ENCODE peak calls at places on chromosomes 7 and 10, in five cellular contexts. W, G, O, F and P are unnamed samples.

GRCh38 chr7:150317748-150318444 is 5.3 kb upstream of the LRRC61 start:
- DNase-seq in W (no peak), G (no peak), O (no peak), F (no peak), P (no peak)

GRCh38 chr10:101152316-101152715 is 21.2 kb downstream of the TLX1 start:
- DNase-seq in W (no peak), G (no peak), O (no peak), F (no peak), P (no peak)

GRCh38 chr10:111098679-111099437 is 22.0 kb downstream of the ADRA2A start:
- DNase-seq in W (peak), G (no peak), O (no peak), F (no peak), P (no peak)

GRCh38 chr7:5377816-5378215 is 45.8 kb downstream of the TNRC18 start:
- DNase-seq in W (no peak), G (no peak), O (no peak), F (no peak), P (no peak)

GRCh38 chr7:151395036-151395367 is 14.8 kb downstream of the WDR86 start:
- DNase-seq in W (no peak), G (no peak), O (no peak), F (no peak), P (no peak)

GRCh38 chr10:102715880-102716279 is 1.4 kb downstream of the SFXN2 start:
- DNase-seq in W (no peak), G (no peak), O (no peak), F (no peak), P (no peak)

GRCh38 chr10:17787087-17787942 is 21.8 kb upstream of the MRC1 start:
- DNase-seq in W (no peak), G (no peak), O (peak), F (no peak), P (no peak)

GRCh38 chr10:10359263-10359662 is 658.4 kb upstream of the CELF2 start:
- DNase-seq in W (no peak), G (no peak), O (no peak), F (no peak), P (no peak)

GRCh38 chr10:27743736-27744477 is 1.7 kb downstream of the MKX start:
- DNase-seq in W (peak), G (no peak), O (peak), F (peak), P (peak)

GRCh38 chr7:22884911-22885823 is 62.5 kb upstream of the TOMM7 start:
- DNase-seq in W (no peak), G (no peak), O (no peak), F (no peak), P (no peak)

GRCh38 chr10:112980908-112981307 is 30.9 kb downstream of the TCF7L2 start:
- DNase-seq in W (no peak), G (no peak), O (no peak), F (no peak), P (no peak)

GRCh38 chr10:114256822-114257221 is 17.8 kb downstream of the VWA2 start:
- DNase-seq in W (no peak), G (no peak), O (no peak), F (no peak), P (no peak)

GRCh38 chr7:37201003-37201875 is 247.4 kb downstream of the ELMO1 start:
- DNase-seq in W (peak), G (peak), O (peak), F (peak), P (peak)

GRCh38 chr10:33335800-33336605 is 1.5 kb upstream of the NRP1 start:
- DNase-seq in W (peak), G (peak), O (peak), F (no peak), P (peak)

GRCh38 chr10:131238669-131239280 is 72.7 kb downstream of the TCERG1L start:
- DNase-seq in W (no peak), G (no peak), O (no peak), F (no peak), P (no peak)

GRCh38 chr7:8700076-8700624 is 266.7 kb downstream of the NXPH1 start:
- DNase-seq in W (no peak), G (no peak), O (no peak), F (no peak), P (no peak)

GRCh38 chr7:155021699-155022145 is 18.8 kb upstream of the PAXIP1 start:
- DNase-seq in W (no peak), G (no peak), O (no peak), F (no peak), P (no peak)

GRCh38 chr10:14302035-14302434 is 28.7 kb downstream of the FRMD4A start:
- DNase-seq in W (no peak), G (no peak), O (peak), F (no peak), P (no peak)

GRCh38 chr7:121138262-121138933 is 149.9 kb downstream of the CPED1 start:
- DNase-seq in W (no peak), G (no peak), O (no peak), F (no peak), P (no peak)

GRCh38 chr10:125217986-125218675 is 57.8 kb upstream of the CTBP2 start:
- DNase-seq in W (no peak), G (no peak), O (peak), F (no peak), P (no peak)

GRCh38 chr7:110889363-110889762 is 201.6 kb upstream of the LRRN3 start:
- DNase-seq in W (no peak), G (no peak), O (no peak), F (no peak), P (no peak)

DNA sequence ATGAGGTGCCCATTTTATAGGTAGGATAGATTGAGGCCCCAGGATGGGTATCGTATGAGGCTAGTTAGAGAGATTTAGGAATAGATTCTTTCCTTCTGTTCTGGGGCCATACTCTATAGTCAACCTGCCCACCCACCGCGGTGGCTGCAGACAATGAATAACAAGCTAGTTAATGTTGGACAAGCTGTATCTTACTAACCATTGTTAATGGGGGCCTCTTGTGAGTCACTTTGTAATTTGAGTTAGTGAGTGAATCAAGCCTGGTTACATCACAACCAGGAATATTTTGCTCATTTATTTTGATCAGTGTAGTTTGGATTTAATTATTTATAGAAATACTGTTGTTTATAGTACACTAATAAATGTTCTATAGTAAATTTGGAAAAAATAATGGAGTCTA is 7.3 kb downstream of the SORCS3 start:
- DNase-seq in W (no peak), G (no peak), O (no peak), F (no peak), P (no peak)
- H3K27ac ChIP-seq in W (no peak), G (no peak), O (no peak), F (no peak), P (no peak)

DNA sequence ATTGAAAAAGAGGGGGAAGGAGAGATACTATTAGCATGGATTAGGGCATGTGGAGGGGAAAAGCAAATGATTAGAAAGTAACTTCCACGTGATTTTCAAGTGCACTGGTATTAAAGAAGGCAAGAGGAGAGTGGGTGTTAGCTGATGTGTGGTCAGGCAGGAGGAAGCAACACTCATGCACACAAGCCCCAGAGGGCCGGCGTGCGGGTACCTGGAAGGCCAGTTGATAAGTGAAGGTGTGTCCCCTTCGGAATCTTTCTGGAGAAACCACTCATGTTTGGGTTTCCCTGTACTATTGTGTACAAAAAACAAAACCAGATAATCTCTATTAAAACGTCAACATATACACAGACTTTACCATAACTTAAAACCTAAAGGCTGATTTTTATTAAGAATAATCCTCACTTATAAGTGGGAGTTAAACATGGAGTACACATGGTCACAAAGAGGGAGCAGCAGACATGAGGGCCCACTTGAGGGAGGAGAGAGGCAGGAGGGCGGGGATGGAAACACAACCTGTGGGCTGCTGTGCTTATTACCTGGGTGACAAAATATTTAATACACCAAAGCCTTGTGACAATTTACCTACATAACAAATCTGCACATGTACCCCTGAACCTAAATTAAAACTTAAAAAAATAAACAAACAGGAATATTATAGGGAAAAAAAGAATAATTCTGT is 98.9 kb downstream of the SVIL start:
- DNase-seq in W (no peak), G (no peak), O (no peak), F (no peak), P (no peak)
- H3K4me3 ChIP-seq in W (no peak), G (no peak), O (peak), F (no peak), P (peak)

DNA sequence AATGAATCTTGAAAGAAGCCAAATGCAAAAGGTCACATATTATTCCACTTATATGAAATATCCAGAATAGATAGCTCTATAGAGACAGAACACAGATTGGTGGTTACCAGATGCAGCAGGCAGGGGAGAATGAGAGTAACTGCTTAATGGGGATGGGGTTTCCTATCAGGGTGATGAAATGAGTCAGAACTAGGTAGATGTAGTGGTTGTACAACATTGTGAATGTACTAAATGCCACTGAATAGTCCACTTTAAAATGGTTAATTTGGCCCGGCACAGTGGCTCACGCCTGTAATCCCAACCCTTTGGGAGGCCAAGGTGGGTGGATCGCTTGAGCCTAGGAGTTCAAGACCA is 9.4 kb upstream of the SLC25A28 start:
- DNase-seq in W (no peak), G (no peak), O (no peak), F (no peak), P (no peak)
- H3K27ac ChIP-seq in W (no peak), G (no peak), O (no peak), F (no peak), P (no peak)

GRCh38 chr10:21528452-21529235 is 3.2 kb upstream of the SKIDA1 start:
- DNase-seq in W (no peak), G (no peak), O (no peak), F (no peak), P (no peak)
- H3K4me3 ChIP-seq in W (peak), G (peak), O (no peak), F (no peak), P (peak)

DNA sequence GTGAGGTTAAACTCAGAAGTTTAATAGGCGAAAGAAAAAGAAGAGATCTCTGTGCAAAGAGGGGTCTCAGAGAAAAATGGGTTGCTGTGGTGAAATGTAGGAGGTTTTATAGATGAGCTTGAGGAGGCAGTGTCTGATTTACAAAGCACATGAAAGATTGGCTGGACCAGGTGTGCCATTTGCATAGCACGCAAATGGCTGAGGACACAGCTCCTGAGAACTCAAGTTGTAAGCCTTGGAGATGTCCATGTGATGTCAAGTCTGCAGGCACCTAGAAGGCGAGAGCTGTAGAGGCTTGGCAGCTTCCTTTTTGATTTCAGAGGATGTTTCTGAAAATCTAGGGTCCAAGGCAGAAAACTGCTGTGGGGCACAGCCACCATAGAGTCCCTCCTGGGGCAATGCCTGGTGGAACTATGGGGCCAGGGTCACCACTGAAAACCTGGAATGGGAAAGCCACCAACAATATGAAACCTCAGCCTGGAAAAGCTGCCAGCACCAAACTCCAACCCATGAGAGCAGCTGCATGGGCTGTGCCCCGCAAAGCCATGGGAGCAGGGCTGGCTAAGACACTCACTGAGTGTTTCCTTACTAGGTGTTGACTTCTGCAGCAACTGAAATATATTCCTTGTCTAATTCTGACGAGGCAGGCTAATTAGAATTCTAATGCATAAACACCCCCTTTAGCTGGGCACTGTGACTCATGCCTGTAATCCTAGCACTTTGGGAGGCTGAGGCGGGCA is 96.9 kb upstream of the TNS3 start:
- DNase-seq in W (no peak), G (no peak), O (no peak), F (no peak), P (no peak)
- H3K27ac ChIP-seq in W (no peak), G (no peak), O (no peak), F (no peak), P (no peak)

GRCh38 chr10:71314694-71315225 is 4.3 kb upstream of the SLC29A3 start:
- DNase-seq in W (no peak), G (no peak), O (no peak), F (no peak), P (no peak)

GRCh38 chr10:71316081-71316785 is 2.8 kb upstream of the SLC29A3 start:
- DNase-seq in W (no peak), G (no peak), O (no peak), F (no peak), P (no peak)

GRCh38 chr10:71312220-71312619 is 6.8 kb upstream of the SLC29A3 start:
- DNase-seq in W (no peak), G (no peak), O (peak), F (no peak), P (no peak)

GRCh38 chr10:71312840-71313789 is 5.9 kb upstream of the SLC29A3 start:
- DNase-seq in W (no peak), G (peak), O (no peak), F (no peak), P (no peak)

DNA sequence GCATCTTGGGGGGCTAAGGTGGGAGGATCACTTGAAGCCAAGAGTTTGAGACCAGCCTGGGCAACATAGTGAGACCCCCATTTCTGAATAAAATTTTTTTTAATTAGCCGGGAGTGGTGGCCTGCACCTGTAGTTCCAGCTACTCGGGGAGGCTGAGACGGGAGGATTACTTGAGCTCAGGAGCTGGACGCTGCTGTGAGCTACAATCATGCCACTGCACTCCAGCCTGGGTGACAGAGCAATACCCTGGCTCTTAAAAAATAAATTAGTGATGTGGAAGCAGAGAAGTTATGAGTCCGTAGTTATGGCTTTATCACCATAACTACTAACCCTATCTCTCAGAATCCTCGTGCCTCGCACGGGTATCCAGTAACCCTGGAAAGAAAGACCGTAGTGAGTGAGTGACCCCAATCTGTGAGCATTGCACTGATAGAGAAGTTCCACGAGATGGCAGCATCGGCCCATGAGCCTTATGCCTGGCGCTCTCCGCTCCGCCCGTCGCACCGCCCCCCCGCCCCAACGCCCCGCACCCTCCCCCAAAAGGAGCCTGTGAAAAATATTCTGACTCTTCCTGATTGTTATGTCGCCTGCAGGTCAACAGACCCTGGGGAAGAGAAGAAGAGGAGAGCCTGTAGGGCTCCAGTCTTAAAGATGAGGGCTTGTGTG is 4.9 kb upstream of the SLC29A3 start:
- DNase-seq in W (no peak), G (peak), O (peak), F (peak), P (no peak)
- H3K4me3 ChIP-seq in W (peak), G (no peak), O (no peak), F (no peak), P (no peak)

GRCh38 chr10:103932996-103933395 is 15.0 kb upstream of the STN1 start:
- DNase-seq in W (no peak), G (no peak), O (no peak), F (no peak), P (no peak)

GRCh38 chr10:103933557-103934121 is 15.7 kb upstream of the STN1 start:
- DNase-seq in W (no peak), G (no peak), O (no peak), F (no peak), P (no peak)

GRCh38 chr10:103931603-103932002 is 13.6 kb upstream of the STN1 start:
- DNase-seq in W (no peak), G (no peak), O (no peak), F (no peak), P (no peak)

GRCh38 chr10:103936022-103936421 is 18.0 kb upstream of the STN1 start:
- DNase-seq in W (no peak), G (no peak), O (no peak), F (no peak), P (no peak)

GRCh38 chr10:103934308-103934707 is 16.3 kb upstream of the STN1 start:
- DNase-seq in W (no peak), G (no peak), O (no peak), F (no peak), P (no peak)
- H3K27ac ChIP-seq in W (no peak), G (no peak), O (no peak), F (no peak), P (no peak)

GRCh38 chr7:116670409-116671036 is 1.5 kb upstream of the MET start:
- DNase-seq in W (no peak), G (no peak), O (no peak), F (no peak), P (no peak)

GRCh38 chr7:116671681-116672595 is at the start of gene MET:
- DNase-seq in W (peak), G (peak), O (peak), F (no peak), P (peak)

GRCh38 chr7:116672596-116673503 is 854 bp downstream of the MET start:
- DNase-seq in W (no peak), G (peak), O (peak), F (no peak), P (no peak)

GRCh38 chr7:116669769-116670168 is 2.2 kb upstream of the MET start:
- DNase-seq in W (no peak), G (no peak), O (no peak), F (no peak), P (no peak)

GRCh38 chr7:116671111-116671510 is 885 bp upstream of the MET start:
- DNase-seq in W (no peak), G (no peak), O (no peak), F (no peak), P (no peak)
- H3K4me3 ChIP-seq in W (peak), G (peak), O (peak), F (no peak), P (peak)

GRCh38 chr10:104279550-104280259 is 10.7 kb downstream of the GSTO2 start:
- DNase-seq in W (no peak), G (no peak), O (no peak), F (no peak), P (no peak)
- H3K27ac ChIP-seq in W (no peak), G (no peak), O (no peak), F (no peak), P (no peak)

DNA sequence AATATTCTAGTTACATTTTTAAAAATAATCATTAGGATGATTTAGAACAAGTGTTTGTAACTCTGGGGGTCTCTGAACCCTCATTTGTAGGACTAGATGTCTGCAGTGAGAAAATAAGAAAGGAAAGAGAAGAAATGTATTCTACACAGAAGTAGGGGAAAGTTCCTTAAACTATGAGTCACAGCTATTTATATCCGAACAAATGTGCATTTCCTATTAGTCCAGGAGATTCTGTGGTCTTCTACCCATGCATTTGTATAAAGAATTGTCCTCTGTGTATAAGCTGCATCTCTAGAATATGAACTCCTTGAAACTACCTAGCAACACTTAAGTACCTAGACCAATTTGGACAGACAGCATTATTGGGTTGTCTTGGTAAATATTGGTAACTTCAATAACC is 15.9 kb upstream of the CD36 start:
- DNase-seq in W (no peak), G (no peak), O (peak), F (no peak), P (no peak)
- H3K4me3 ChIP-seq in W (no peak), G (no peak), O (no peak), F (no peak), P (no peak)